ENCODE peak calls at places on chromosomes 5 and 9, in eight cellular contexts. T is ACHN; E is colonic mucosa; P is cardiac muscle cell; W is SW480; A is DMS153; Y is CD8-positive, alpha-beta T cell; L is Caki2. K is an unnamed sample.

GRCh38 chr9:3478549-3478953 is 47.2 kb downstream of the RFX3 start:
- DNase-seq in A (no peak), E (no peak), T (no peak), L (no peak), P (peak; percentile 61), Y (no peak), W (no peak), K (no peak)

GRCh38 chr5:171023508-171023907 is 161.7 kb downstream of the RANBP17 start:
- DNase-seq in Y (no peak), A (no peak), T (peak; percentile 1), E (no peak), P (no peak), W (no peak), L (no peak), K (no peak)

GRCh38 chr9:136451221-136451877 is 11.7 kb upstream of the INPP5E start:
- DNase-seq in P (no peak), Y (peak; percentile 1), W (no peak), A (no peak), L (no peak), E (no peak), T (no peak), K (no peak)

GRCh38 chr5:107855171-107855570 is 184.4 kb upstream of the EFNA5 start:
- DNase-seq in P (no peak), L (no peak), W (no peak), A (no peak), E (no peak), T (peak; percentile 1), Y (no peak), K (no peak)

GRCh38 chr9:129595903-129596540 is 24.9 kb downstream of the C9orf50 start:
- DNase-seq in T (no peak), A (no peak), Y (no peak), E (no peak), P (peak; percentile 21), W (no peak), L (no peak), K (no peak)

GRCh38 chr5:179256229-179257189 is 88.8 kb downstream of the ADAMTS2 start:
- DNase-seq in T (no peak), E (no peak), L (no peak), P (no peak), W (no peak), Y (no peak), A (no peak), K (no peak)

GRCh38 chr5:115379622-115380344 is 83.3 kb upstream of the CCDC112 start:
- DNase-seq in W (peak; percentile 98), A (peak; percentile 32), Y (no peak), E (peak; percentile 58), T (no peak), P (no peak), L (peak; percentile 71), K (peak; percentile 53)

GRCh38 chr5:56819027-56819881 is 3.9 kb downstream of the MAP3K1 start:
- DNase-seq in Y (no peak), A (no peak), W (peak; percentile 9), E (no peak), L (peak; percentile 41), P (peak; percentile 31), T (peak; percentile 22), K (no peak)

GRCh38 chr9:76316069-76316468 is 78.2 kb downstream of the RFK start:
- DNase-seq in Y (no peak), E (no peak), L (no peak), A (no peak), P (no peak), T (no peak), W (no peak), K (no peak)

GRCh38 chr5:178996156-178996555 is 1.0 kb upstream of the GRM6 start:
- DNase-seq in T (no peak), Y (no peak), A (no peak), W (no peak), E (no peak), L (no peak), P (no peak), K (no peak)

GRCh38 chr5:56301041-56301440 is 67.9 kb upstream of the ANKRD55 start:
- DNase-seq in A (no peak), T (no peak), P (no peak), L (no peak), Y (no peak), E (no peak), W (no peak), K (no peak)

K was measured in NCI-H510A treated with DMSO at 0.1 percent for 48 hours.